ENCODE peak calls at places on chromosomes 5 and 9, in seven cellular contexts. V is astrocyte of the spinal cord; Z is tibial artery; Q is lower leg skin; S is AG09319; F is kidney epithelial cell; Y is CD8-positive, alpha-beta T cell. N is an unnamed sample.

GRCh38 chr9:126885089-126885753 is 24.8 kb downstream of the ZBTB34 start:
- DNase-seq in Z (no peak), F (no peak), V (no peak), Q (no peak), S (no peak), Y (no peak), N (no peak)

GRCh38 chr9:37719526-37719925 is 34.1 kb upstream of the TRMT10B start:
- DNase-seq in V (no peak), Z (no peak), F (no peak), Y (no peak), S (no peak), Q (no peak), N (no peak)

GRCh38 chr9:468766-469496 is 254.3 kb downstream of the DOCK8 start:
- DNase-seq in Z (no peak), V (no peak), Y (peak; percentile 59), F (no peak), Q (no peak), S (no peak), N (no peak)

GRCh38 chr9:5470816-5471215 is 20.5 kb downstream of the CD274 start:
- DNase-seq in F (no peak), Q (no peak), Z (no peak), S (no peak), Y (no peak), V (no peak), N (no peak)

GRCh38 chr9:36485647-36486453 is 85.8 kb upstream of the RNF38 start:
- DNase-seq in F (no peak), Z (peak; percentile 35), Q (peak; percentile 21), V (no peak), Y (no peak), S (no peak), N (peak; percentile 73)

GRCh38 chr5:69230181-69230580 is 4.5 kb upstream of the CDK7 start:
- DNase-seq in Y (no peak), Z (no peak), S (no peak), V (no peak), Q (no peak), F (no peak), N (no peak)

GRCh38 chr9:69945671-69946141 is 97.9 kb upstream of the MAMDC2 start:
- DNase-seq in S (peak; percentile 25), Y (no peak), Z (peak; percentile 64), F (no peak), V (peak; percentile 48), Q (peak; percentile 43), N (no peak)

GRCh38 chr5:53109041-53109435 is 519 bp downstream of the MOCS2 start:
- DNase-seq in Y (no peak), Q (no peak), S (no peak), Z (no peak), V (peak; percentile 14), F (no peak), N (no peak)

GRCh38 chr5:123814796-123815479 is 303.0 kb downstream of the CSNK1G3 start:
- DNase-seq in Q (no peak), V (peak; percentile 74), S (no peak), F (no peak), Y (no peak), Z (no peak), N (no peak)

GRCh38 chr5:175344331-175345200 is 99.4 kb downstream of the DRD1 start:
- DNase-seq in V (peak; percentile 72), Q (no peak), Y (no peak), F (no peak), Z (no peak), S (no peak), N (no peak)

GRCh38 chr5:56077796-56078233 is 83.1 kb upstream of the IL6ST start:
- DNase-seq in Y (no peak), V (no peak), Q (no peak), Z (no peak), F (no peak), S (no peak), N (no peak)

GRCh38 chr5:90853759-90854515 is 295.3 kb downstream of the ADGRV1 start:
- DNase-seq in F (no peak), Y (no peak), V (no peak), S (no peak), Q (no peak), Z (no peak), N (no peak)

GRCh38 chr9:32969270-32969669 is 32.2 kb downstream of the APTX start:
- DNase-seq in F (no peak), Y (no peak), Z (no peak), S (no peak), V (peak; percentile 13), Q (no peak), N (no peak)

GRCh38 chr9:32968101-32969011 is 33.1 kb downstream of the APTX start:
- DNase-seq in Z (peak; percentile 52), Q (peak; percentile 55), F (no peak), V (peak; percentile 59), S (no peak), Y (peak; percentile 69), N (no peak)

GRCh38 chr9:32966036-32966435 is 35.4 kb downstream of the APTX start:
- DNase-seq in F (no peak), V (no peak), Y (no peak), S (no peak), Z (no peak), Q (no peak), N (no peak)

GRCh38 chr9:32970554-32970953 is 30.9 kb downstream of the APTX start:
- DNase-seq in Y (no peak), V (no peak), F (no peak), S (no peak), Q (no peak), Z (no peak), N (no peak)
- TF ChIP-seq CTCF in Y (no peak), V (no peak), F (no peak), S (no peak), Q (no peak), Z (no peak), N (no peak)

GRCh38 chr5:45225571-45226031 is 416.9 kb downstream of the MRPS30 start:
- DNase-seq in Y (no peak), F (no peak), Q (no peak), V (no peak), S (no peak), Z (no peak), N (no peak)
- TF ChIP-seq CTCF in Y (no peak), F (no peak), Q (no peak), V (no peak), S (no peak), Z (no peak), N (no peak)

GRCh38 chr5:170337055-170337454 is 39.5 kb upstream of the LCP2 start:
- DNase-seq in S (no peak), Q (no peak), V (no peak), F (no peak), Y (no peak), Z (no peak), N (peak; percentile 47)

GRCh38 chr5:170338272-170338671 is 40.7 kb upstream of the LCP2 start:
- DNase-seq in Y (no peak), Z (no peak), Q (no peak), F (no peak), V (no peak), S (no peak), N (peak; percentile 19)

GRCh38 chr5:170339780-170340167 is 42.2 kb upstream of the LCP2 start:
- DNase-seq in V (no peak), S (no peak), Y (no peak), F (no peak), Z (no peak), Q (no peak), N (no peak)

GRCh38 chr5:170341545-170341944 is 44.0 kb upstream of the LCP2 start:
- DNase-seq in Y (no peak), F (no peak), Z (no peak), S (no peak), V (no peak), Q (no peak), N (no peak)

DNA sequence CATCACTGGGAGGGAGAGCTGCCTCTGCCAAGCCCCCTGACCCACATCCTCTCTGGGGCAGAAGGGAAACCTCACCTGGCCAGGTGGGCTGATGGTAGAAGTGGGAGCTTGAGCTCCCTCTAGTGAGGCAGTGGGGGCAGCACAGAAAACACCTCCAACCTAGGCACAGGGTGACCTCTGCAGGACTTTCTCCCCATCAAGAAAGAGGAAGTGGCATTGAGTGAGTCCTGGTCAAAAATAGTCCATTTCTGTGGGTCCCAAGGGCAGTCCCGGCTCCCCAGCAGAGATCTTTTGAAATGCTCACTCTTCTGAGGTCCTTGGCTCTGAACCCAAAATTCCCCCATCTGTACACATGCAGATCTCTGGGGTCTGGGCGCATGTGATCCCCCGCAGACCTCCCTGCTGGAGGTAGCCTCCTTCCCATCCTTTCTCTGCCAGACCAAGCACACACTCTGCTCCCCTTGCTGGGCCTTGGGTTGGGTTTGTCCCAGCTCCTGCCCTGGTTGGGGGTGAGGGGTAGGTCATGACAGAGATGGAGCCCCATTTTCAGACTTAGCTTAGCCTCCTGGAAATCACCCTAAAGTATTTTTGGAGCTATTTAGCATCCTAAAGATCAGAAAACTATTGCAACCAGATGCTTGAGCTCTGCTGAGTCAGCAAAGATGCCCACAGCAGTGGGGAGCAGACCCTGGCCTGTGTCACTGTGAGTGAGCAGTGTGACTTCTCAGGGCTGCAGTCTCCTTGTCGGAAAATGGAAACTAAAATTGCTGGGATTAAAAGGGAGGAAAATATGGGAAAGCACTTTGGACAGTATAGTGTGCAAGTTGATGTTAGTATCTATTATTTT is 41.6 kb upstream of the LCP2 start:
- DNase-seq in F (no peak), V (no peak), Y (peak; percentile 84), Z (no peak), S (no peak), Q (no peak), N (peak; percentile 65)
- TF ChIP-seq CTCF in F (no peak), V (no peak), Y (peak; percentile 68), Z (no peak), S (no peak), Q (no peak), N (no peak)

DNA sequence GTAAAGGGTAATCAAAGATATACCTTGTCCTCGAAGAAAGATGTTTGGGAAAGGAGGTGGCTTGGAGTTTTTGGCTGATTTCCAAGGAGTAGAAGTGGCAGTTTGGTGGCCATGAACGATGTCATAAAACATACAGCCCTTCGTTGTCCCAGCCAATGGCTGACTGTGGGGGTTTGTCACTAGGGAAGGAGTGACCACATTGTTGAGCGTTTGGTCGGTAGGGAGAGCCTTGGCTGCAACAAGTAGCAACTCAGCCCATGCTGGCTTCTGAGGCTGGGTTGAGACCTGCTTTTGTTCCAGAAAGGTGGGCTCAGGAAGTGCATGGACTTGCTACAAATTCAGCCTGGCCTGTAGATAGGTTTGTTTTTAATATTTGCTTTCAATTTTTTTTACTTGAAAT is 128.3 kb downstream of the BOD1 start:
- DNase-seq in Q (no peak), S (no peak), V (no peak), Z (no peak), F (no peak), Y (no peak), N (no peak)
- TF ChIP-seq CTCF in Q (no peak), S (no peak), V (no peak), Z (no peak), F (no peak), Y (no peak), N (no peak)

GRCh38 chr5:66680804-66681203 is 84.6 kb downstream of the MAST4 start:
- DNase-seq in Q (no peak), S (no peak), V (no peak), Y (no peak), Z (no peak), F (no peak), N (no peak)
- TF ChIP-seq CTCF in Q (no peak), S (no peak), V (no peak), Y (no peak), Z (no peak), F (no peak), N (no peak)

GRCh38 chr5:149932445-149933350 is 11.9 kb downstream of the PDE6A start:
- DNase-seq in Z (no peak), F (no peak), Q (no peak), Y (no peak), S (no peak), V (no peak), N (no peak)
- TF ChIP-seq CTCF in Z (peak; percentile 10), F (peak; percentile 48), Q (no peak), Y (no peak), S (peak; percentile 46), V (peak; percentile 57), N (no peak)

N was measured in coronary artery.